ENCODE peak calls at places on chromosomes 12 and 14, in six cellular contexts. B, V, E, P, U and N are unnamed samples. For H3K4me1, the result is how much of the 10 kb centered on the place peaks cover.

GRCh38 chr14:59086241-59086899 is 102.1 kb upstream of the DAAM1 start:
- DNase-seq in B (no peak), V (peak), E (no peak), P (no peak), U (peak), N (no peak)

GRCh38 chr12:3631272-3631637 is 121.7 kb downstream of the CRACR2A start:
- DNase-seq in B (no peak), V (no peak), E (no peak), P (no peak), U (no peak), N (no peak)

GRCh38 chr12:55729592-55730446 is 1.0 kb upstream of the CD63 start:
- DNase-seq in B (peak), V (peak), E (peak), P (peak), U (peak), N (no peak)

GRCh38 chr14:35285991-35286564 is 6.1 kb upstream of the PSMA6 start:
- DNase-seq in B (no peak), V (no peak), E (no peak), P (no peak), U (no peak), N (no peak)

GRCh38 chr14:97976861-97977260 is 1179.7 kb downstream of the VRK1 start:
- DNase-seq in B (no peak), V (no peak), E (no peak), P (peak), U (no peak), N (no peak)

GRCh38 chr12:49068879-49069506 is 786 bp downstream of the RHEBL1 start:
- DNase-seq in B (no peak), V (no peak), E (no peak), P (no peak), U (no peak), N (no peak)

GRCh38 chr12:130422676-130423075 is 85.0 kb downstream of the PIWIL1 start:
- DNase-seq in B (no peak), V (no peak), E (no peak), P (no peak), U (no peak), N (no peak)

GRCh38 chr12:123384994-123385376 is 1.1 kb downstream of the KMT5A start:
- DNase-seq in B (no peak), V (peak), E (no peak), P (no peak), U (peak), N (no peak)

GRCh38 chr14:94636744-94637412 is 24.7 kb downstream of the SERPINA3 start:
- DNase-seq in B (no peak), V (no peak), E (no peak), P (no peak), U (peak), N (no peak)

GRCh38 chr12:650983-651382 is 12.3 kb downstream of the NINJ2 start:
- DNase-seq in B (no peak), V (no peak), E (no peak), P (no peak), U (peak), N (no peak)

GRCh38 chr12:124898200-124898950 is 16.1 kb downstream of the UBC start:
- DNase-seq in B (peak), V (peak), E (no peak), P (peak), U (no peak), N (no peak)

GRCh38 chr12:54028324-54029201 is at the start of gene HOXC6:
- DNase-seq in B (no peak), V (peak), E (no peak), P (peak), U (no peak), N (no peak)

GRCh38 chr14:22386924-22387775 is 201.9 kb downstream of the DAD1 start:
- DNase-seq in B (peak), V (peak), E (no peak), P (peak), U (peak), N (peak)

GRCh38 chr12:92334552-92334951 is 188.9 kb upstream of the BTG1 start:
- DNase-seq in B (no peak), V (no peak), E (no peak), P (no peak), U (no peak), N (no peak)

GRCh38 chr12:116571089-116571488 is 11.9 kb downstream of the MAP1LC3B2 start:
- DNase-seq in B (no peak), V (no peak), E (no peak), P (no peak), U (no peak), N (no peak)

GRCh38 chr12:40942326-40942725 is 245.8 kb upstream of the PDZRN4 start:
- DNase-seq in B (no peak), V (no peak), E (no peak), P (no peak), U (peak), N (no peak)

GRCh38 chr14:92945959-92946846 is 23.3 kb downstream of the CHGA start:
- DNase-seq in B (peak), V (peak), E (no peak), P (peak), U (peak), N (no peak)

GRCh38 chr12:132133952-132134652 is 10.0 kb downstream of the DDX51 start:
- DNase-seq in B (no peak), V (no peak), E (peak), P (no peak), U (no peak), N (no peak)

GRCh38 chr12:75978677-75979076 is 52.9 kb downstream of the PHLDA1 start:
- DNase-seq in B (no peak), V (no peak), E (no peak), P (no peak), U (no peak), N (no peak)

GRCh38 chr12:3311027-3311402 is 180.0 kb upstream of the PRMT8 start:
- DNase-seq in B (no peak), V (no peak), E (no peak), P (peak), U (no peak), N (no peak)

GRCh38 chr12:23662966-23663365 is 286.5 kb downstream of the SOX5 start:
- DNase-seq in B (no peak), V (peak), E (no peak), P (no peak), U (no peak), N (no peak)

GRCh38 chr12:44299524-44299923 is 463.6 kb downstream of the TMEM117 start:
- DNase-seq in B (no peak), V (no peak), E (no peak), P (no peak), U (no peak), N (no peak)

GRCh38 chr14:35121026-35121886 is 534 bp downstream of the PPP2R3C start:
- DNase-seq in B (no peak), V (peak), E (no peak), P (no peak), U (peak), N (no peak)

GRCh38 chr12:56723352-56723751 is 1.7 kb downstream of the NACA start:
- DNase-seq in B (no peak), V (no peak), E (no peak), P (no peak), U (no peak), N (no peak)

GRCh38 chr12:80472912-80473500 is 29.0 kb downstream of the PTPRQ start:
- DNase-seq in B (no peak), V (peak), E (no peak), P (peak), U (peak), N (no peak)

GRCh38 chr14:34465069-34465859 is 3.2 kb upstream of the SPTSSA start:
- DNase-seq in B (no peak), V (peak), E (no peak), P (peak), U (peak), N (no peak)

GRCh38 chr14:22997676-22998323 is 12.1 kb downstream of the C14orf93 start:
- DNase-seq in B (no peak), V (no peak), E (no peak), P (peak), U (no peak), N (no peak)

GRCh38 chr14:61475316-61475715 is 153.9 kb downstream of the PRKCH start:
- DNase-seq in B (peak), V (peak), E (no peak), P (peak), U (peak), N (no peak)

GRCh38 chr14:76754586-76754985 is 6.7 kb upstream of the VASH1 start:
- DNase-seq in B (no peak), V (no peak), E (no peak), P (no peak), U (no peak), N (no peak)

GRCh38 chr12:105748806-105749600 is 389.8 kb downstream of the NUAK1 start:
- DNase-seq in B (peak), V (peak), E (peak), P (no peak), U (peak), N (no peak)

GRCh38 chr12:55762646-55763045 is 19.7 kb downstream of the GDF11 start:
- DNase-seq in B (no peak), V (no peak), E (no peak), P (no peak), U (no peak), N (no peak)

GRCh38 chr12:45049912-45050318 is 984 bp downstream of the DBX2 start:
- DNase-seq in B (no peak), V (peak), E (peak), P (no peak), U (peak), N (no peak)

GRCh38 chr12:20125259-20125919 is 242.9 kb upstream of the PDE3A start:
- DNase-seq in B (no peak), V (no peak), E (no peak), P (no peak), U (peak), N (no peak)

GRCh38 chr12:2242816-2243215 is 190.0 kb downstream of the CACNA1C start:
- DNase-seq in B (no peak), V (no peak), E (no peak), P (no peak), U (no peak), N (no peak)

GRCh38 chr12:2246358-2246757 is 193.6 kb downstream of the CACNA1C start:
- DNase-seq in B (no peak), V (no peak), E (no peak), P (no peak), U (no peak), N (no peak)

GRCh38 chr12:2243275-2243674 is 190.5 kb downstream of the CACNA1C start:
- DNase-seq in B (no peak), V (no peak), E (no peak), P (no peak), U (no peak), N (no peak)

GRCh38 chr12:2242206-2242605 is 189.4 kb downstream of the CACNA1C start:
- DNase-seq in B (no peak), V (no peak), E (no peak), P (no peak), U (no peak), N (no peak)

DNA sequence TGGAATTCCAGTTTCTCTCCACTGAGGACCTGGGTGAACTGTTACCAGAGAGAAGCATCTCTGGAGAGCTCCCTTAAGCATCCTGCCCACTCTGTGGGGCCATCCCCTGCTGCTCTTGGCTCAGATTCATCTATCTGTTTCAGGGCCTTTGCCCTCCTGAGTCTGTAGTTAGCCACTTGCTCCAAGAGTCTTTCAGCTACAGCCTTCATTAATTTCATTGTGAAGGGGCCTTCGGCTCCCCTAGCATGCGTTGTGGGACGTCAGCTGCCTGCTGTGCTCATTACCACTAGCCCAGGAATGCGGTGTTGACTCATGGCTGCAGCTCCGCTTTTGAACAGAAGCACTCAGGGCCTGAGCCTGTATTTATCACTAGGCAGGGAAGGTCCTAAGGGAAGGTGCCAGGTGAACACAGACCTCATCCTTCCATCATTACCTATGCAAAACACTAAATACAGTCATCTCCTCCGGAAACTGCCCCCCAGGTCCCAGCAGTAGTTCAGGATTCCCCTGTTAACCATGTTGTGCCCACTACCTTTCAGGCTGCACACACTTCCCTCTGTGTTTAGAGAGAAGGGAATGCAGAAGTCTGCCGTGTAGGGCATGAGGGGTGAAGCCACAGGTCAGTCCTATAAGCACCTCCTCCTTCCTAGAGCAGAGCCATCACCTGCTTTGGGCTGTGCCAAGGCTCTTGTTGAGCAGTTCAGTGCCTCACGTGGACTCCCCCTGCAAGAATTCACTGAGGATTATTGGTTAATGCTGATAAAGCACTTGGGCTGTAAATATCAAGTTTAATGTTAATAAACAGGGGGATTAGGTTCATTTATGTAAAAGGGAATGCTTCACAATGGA is 191.4 kb downstream of the CACNA1C start:
- DNase-seq in B (no peak), V (peak), E (peak), P (no peak), U (peak), N (peak)
- H3K4me1 ChIP-seq in B (half or more), V (under half), E (under half), P (under half), U (half or more), N (under half)

GRCh38 chr14:50726372-50727107 is 58.4 kb upstream of the SAV1 start:
- DNase-seq in B (no peak), V (peak), E (no peak), P (no peak), U (peak), N (no peak)
- H3K27ac ChIP-seq in B (no peak), V (peak), E (no peak), P (no peak), U (no peak), N (no peak)

GRCh38 chr12:71954040-71954649 is 15.5 kb downstream of the TPH2 start:
- DNase-seq in B (no peak), V (no peak), E (no peak), P (no peak), U (no peak), N (no peak)
- H3K4me3 ChIP-seq in B (no peak), V (no peak), E (no peak), P (no peak), U (no peak), N (no peak)

GRCh38 chr12:104505095-104505819 is 48.5 kb downstream of the CHST11 start:
- DNase-seq in B (no peak), V (no peak), E (no peak), P (peak), U (no peak), N (no peak)
- H3K4me1 ChIP-seq in B (under half), V (under half), E (under half), P (under half), U (under half), N (under half)

GRCh38 chr14:74976264-74977113 is 21.1 kb upstream of the PGF start:
- DNase-seq in B (no peak), V (no peak), E (peak), P (no peak), U (no peak), N (no peak)

GRCh38 chr14:74973003-74973614 is 17.7 kb upstream of the PGF start:
- DNase-seq in B (peak), V (no peak), E (peak), P (no peak), U (peak), N (no peak)

GRCh38 chr14:74974364-74975058 is 19.1 kb upstream of the PGF start:
- DNase-seq in B (no peak), V (peak), E (peak), P (no peak), U (peak), N (no peak)

GRCh38 chr14:74975059-74975810 is 19.8 kb upstream of the PGF start:
- DNase-seq in B (peak), V (peak), E (peak), P (no peak), U (peak), N (no peak)

GRCh38 chr14:74973905-74974363 is 18.5 kb upstream of the PGF start:
- DNase-seq in B (no peak), V (no peak), E (peak), P (no peak), U (no peak), N (no peak)
- H3K27ac ChIP-seq in B (peak), V (no peak), E (no peak), P (no peak), U (no peak), N (no peak)

GRCh38 chr14:103656031-103656757 is 27.2 kb downstream of the KLC1 start:
- DNase-seq in B (no peak), V (peak), E (peak), P (no peak), U (peak), N (no peak)

GRCh38 chr14:103654619-103655018 is 25.6 kb downstream of the KLC1 start:
- DNase-seq in B (no peak), V (no peak), E (peak), P (no peak), U (no peak), N (no peak)

GRCh38 chr14:103652806-103653205 is 23.8 kb downstream of the KLC1 start:
- DNase-seq in B (no peak), V (no peak), E (no peak), P (no peak), U (no peak), N (no peak)

GRCh38 chr14:103651585-103651984 is 22.6 kb downstream of the KLC1 start:
- DNase-seq in B (no peak), V (no peak), E (peak), P (no peak), U (no peak), N (no peak)

DNA sequence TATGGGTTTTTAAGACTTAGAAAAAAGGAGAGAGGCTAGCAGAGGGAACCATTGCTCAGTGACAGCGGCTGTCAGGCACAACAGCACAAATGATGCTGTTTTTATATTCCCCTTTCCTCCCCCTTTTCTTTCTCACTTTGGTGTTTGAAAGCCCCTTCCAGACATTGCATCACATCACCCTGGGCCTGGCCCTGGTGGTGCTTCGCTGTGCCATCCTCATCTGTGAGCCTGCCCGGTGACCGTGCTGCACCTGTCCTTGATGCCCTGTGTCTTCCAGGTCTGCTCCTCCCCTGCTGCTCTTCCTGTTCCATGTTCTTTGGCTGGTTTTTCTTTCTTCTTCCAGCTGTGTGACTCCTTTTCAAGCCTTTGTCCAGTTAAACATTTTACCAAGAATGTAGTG is 24.8 kb downstream of the KLC1 start:
- DNase-seq in B (no peak), V (no peak), E (peak), P (no peak), U (no peak), N (no peak)
- H3K4me3 ChIP-seq in B (no peak), V (no peak), E (no peak), P (no peak), U (no peak), N (no peak)

DNA sequence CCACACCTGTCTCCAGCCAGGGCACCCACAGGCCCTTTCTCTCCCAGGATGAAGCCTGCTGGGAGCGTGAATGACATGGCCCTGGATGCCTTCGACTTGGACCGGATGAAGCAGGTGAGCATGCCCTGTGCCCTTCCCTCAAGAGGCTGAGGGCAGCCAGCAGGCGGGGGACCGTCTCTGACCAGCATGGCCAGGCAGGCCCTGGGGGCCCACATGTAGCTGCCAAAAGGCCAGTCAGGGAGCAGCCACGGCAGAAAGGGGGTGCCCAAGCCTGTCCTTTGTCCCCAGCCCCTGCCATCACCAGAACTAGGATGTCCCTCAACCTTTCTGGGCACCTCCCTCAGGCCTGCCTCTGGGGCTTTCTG is 18.3 kb downstream of the DEGS2 start:
- DNase-seq in B (no peak), V (no peak), E (no peak), P (no peak), U (no peak), N (no peak)
- H3K4me1 ChIP-seq in B (under half), V (under half), E (under half), P (under half), U (under half), N (under half)

GRCh38 chr14:69636051-69636639 is 24.7 kb downstream of the SUSD6 start:
- DNase-seq in B (peak), V (no peak), E (no peak), P (no peak), U (no peak), N (no peak)
- H3K27ac ChIP-seq in B (peak), V (no peak), E (peak), P (peak), U (peak), N (no peak)

GRCh38 chr12:26275313-26276257 is 80.2 kb downstream of the SSPN start:
- DNase-seq in B (no peak), V (no peak), E (no peak), P (no peak), U (peak), N (no peak)
- H3K4me3 ChIP-seq in B (no peak), V (no peak), E (no peak), P (no peak), U (no peak), N (no peak)

DNA sequence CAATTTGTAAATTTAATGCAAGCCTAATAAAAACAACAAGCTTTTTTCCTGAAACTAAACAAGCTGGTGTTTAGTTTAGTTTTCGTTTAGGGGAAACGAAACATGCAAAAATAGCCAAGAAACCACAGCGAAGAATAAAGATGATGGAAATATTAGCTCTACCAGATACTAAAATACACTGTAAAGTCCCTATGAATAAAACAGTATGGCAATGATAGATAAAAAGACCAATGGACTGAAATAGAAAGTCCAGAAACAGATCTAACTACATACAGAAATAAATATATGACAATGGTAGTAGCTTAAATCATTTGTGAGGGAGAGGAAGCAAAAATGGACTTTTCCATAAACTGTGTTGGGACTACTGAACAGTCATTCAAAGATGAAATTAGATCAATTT is 26.4 kb downstream of the ATP2B1 start:
- DNase-seq in B (no peak), V (no peak), E (no peak), P (no peak), U (no peak), N (no peak)
- H3K4me1 ChIP-seq in B (under half), V (under half), E (under half), P (under half), U (under half), N (under half)